ENCODE peak calls at places on chromosomes 5 and 9, in seven cellular contexts. One of them, this sample, is unnamed.

GRCh38 chr5:122195784-122196394 is 66.5 kb downstream of the ZNF474 start:
- DNase-seq in GM12878: no peak
- DNase-seq in H1: peak; percentile 51
- DNase-seq in SK-N-SH: peak; percentile 35
- DNase-seq in HepG2: peak; percentile 11
- DNase-seq in HCT116: peak; percentile 28
- DNase-seq in K562: peak; percentile 21
- DNase-seq in this sample: peak; percentile 43

GRCh38 chr5:126918624-126918957 is 111.8 kb downstream of the MARCHF3 start:
- DNase-seq in GM12878: no peak
- DNase-seq in H1: no peak
- DNase-seq in SK-N-SH: no peak
- DNase-seq in HepG2: no peak
- DNase-seq in HCT116: no peak
- DNase-seq in K562: no peak
- DNase-seq in this sample: no peak

GRCh38 chr5:102539598-102539997 is 40.8 kb upstream of the SLCO6A1 start:
- DNase-seq in GM12878: no peak
- DNase-seq in H1: no peak
- DNase-seq in SK-N-SH: no peak
- DNase-seq in HepG2: no peak
- DNase-seq in HCT116: no peak
- DNase-seq in K562: no peak
- DNase-seq in this sample: no peak

GRCh38 chr9:11257992-11258391 is 645.2 kb upstream of the PTPRD start:
- DNase-seq in GM12878: no peak
- DNase-seq in H1: no peak
- DNase-seq in SK-N-SH: no peak
- DNase-seq in HepG2: no peak
- DNase-seq in HCT116: no peak
- DNase-seq in K562: no peak
- DNase-seq in this sample: no peak

GRCh38 chr9:79583957-79584654 is 12.3 kb downstream of the TLE4 start:
- DNase-seq in GM12878: no peak
- DNase-seq in H1: no peak
- DNase-seq in SK-N-SH: no peak
- DNase-seq in HepG2: no peak
- DNase-seq in HCT116: no peak
- DNase-seq in K562: no peak
- DNase-seq in this sample: no peak

GRCh38 chr9:95574176-95574575 is 57.4 kb upstream of the PTCH1 start:
- DNase-seq in GM12878: no peak
- DNase-seq in H1: no peak
- DNase-seq in SK-N-SH: no peak
- DNase-seq in HepG2: no peak
- DNase-seq in HCT116: no peak
- DNase-seq in K562: no peak
- DNase-seq in this sample: no peak

GRCh38 chr9:20209421-20210340 is 412.6 kb downstream of the MLLT3 start:
- DNase-seq in GM12878: peak; percentile 2
- DNase-seq in H1: no peak
- DNase-seq in SK-N-SH: no peak
- DNase-seq in HepG2: no peak
- DNase-seq in HCT116: no peak
- DNase-seq in K562: no peak
- DNase-seq in this sample: no peak

GRCh38 chr5:55873234-55873633 is 22.1 kb downstream of the IL31RA start:
- DNase-seq in GM12878: no peak
- DNase-seq in H1: no peak
- DNase-seq in SK-N-SH: no peak
- DNase-seq in HepG2: no peak
- DNase-seq in HCT116: no peak
- DNase-seq in K562: no peak
- DNase-seq in this sample: no peak

GRCh38 chr9:89593776-89594427 is 10.9 kb upstream of the GADD45G start:
- DNase-seq in GM12878: no peak
- DNase-seq in H1: peak; percentile 87
- DNase-seq in SK-N-SH: no peak
- DNase-seq in HepG2: peak; percentile 47
- DNase-seq in HCT116: no peak
- DNase-seq in K562: peak; percentile 46
- DNase-seq in this sample: no peak

GRCh38 chr5:36744678-36745659 is 131.6 kb upstream of the NIPBL start:
- DNase-seq in GM12878: no peak
- DNase-seq in H1: peak; percentile 93
- DNase-seq in SK-N-SH: peak; percentile 83
- DNase-seq in HepG2: peak; percentile 54
- DNase-seq in HCT116: peak; percentile 76
- DNase-seq in K562: peak; percentile 61
- DNase-seq in this sample: peak; percentile 36

GRCh38 chr9:69385474-69386091 is 60.6 kb downstream of the ENTREP1 start:
- DNase-seq in GM12878: no peak
- DNase-seq in H1: no peak
- DNase-seq in SK-N-SH: no peak
- DNase-seq in HepG2: no peak
- DNase-seq in HCT116: no peak
- DNase-seq in K562: no peak
- DNase-seq in this sample: no peak

GRCh38 chr5:42595597-42595996 is 161.0 kb upstream of the CCDC152 start:
- DNase-seq in GM12878: no peak
- DNase-seq in H1: no peak
- DNase-seq in SK-N-SH: no peak
- DNase-seq in HepG2: no peak
- DNase-seq in HCT116: no peak
- DNase-seq in K562: no peak
- DNase-seq in this sample: no peak

GRCh38 chr5:137113161-137113560 is 386.0 kb downstream of the SPOCK1 start:
- DNase-seq in GM12878: no peak
- DNase-seq in H1: no peak
- DNase-seq in SK-N-SH: no peak
- DNase-seq in HepG2: no peak
- DNase-seq in HCT116: no peak
- DNase-seq in K562: no peak
- DNase-seq in this sample: no peak

GRCh38 chr9:18457498-18457897 is 16.5 kb upstream of the ADAMTSL1 start:
- DNase-seq in GM12878: no peak
- DNase-seq in H1: no peak
- DNase-seq in SK-N-SH: no peak
- DNase-seq in HepG2: no peak
- DNase-seq in HCT116: no peak
- DNase-seq in K562: no peak
- DNase-seq in this sample: no peak

GRCh38 chr9:88658311-88658822 is 123.4 kb downstream of the NXNL2 start:
- DNase-seq in GM12878: no peak
- DNase-seq in H1: no peak
- DNase-seq in SK-N-SH: no peak
- DNase-seq in HepG2: no peak
- DNase-seq in HCT116: no peak
- DNase-seq in K562: no peak
- DNase-seq in this sample: no peak

GRCh38 chr5:61132559-61132958 is 29.7 kb downstream of the SMIM15 start:
- DNase-seq in GM12878: no peak
- DNase-seq in H1: no peak
- DNase-seq in SK-N-SH: no peak
- DNase-seq in HepG2: no peak
- DNase-seq in HCT116: no peak
- DNase-seq in K562: no peak
- DNase-seq in this sample: no peak
- TF ChIP-seq CTCF in GM12878: no peak
- TF ChIP-seq CTCF in H1: peak; percentile 15
- TF ChIP-seq CTCF in SK-N-SH: no peak
- TF ChIP-seq CTCF in HepG2: no peak
- TF ChIP-seq CTCF in HCT116: no peak
- TF ChIP-seq CTCF in K562: no peak
- TF ChIP-seq CTCF in this sample: no peak

GRCh38 chr5:64788156-64788555 is 19.4 kb downstream of the CWC27 start:
- DNase-seq in GM12878: no peak
- DNase-seq in H1: no peak
- DNase-seq in SK-N-SH: no peak
- DNase-seq in HepG2: no peak
- DNase-seq in HCT116: no peak
- DNase-seq in K562: no peak
- DNase-seq in this sample: no peak

GRCh38 chr5:64794053-64794770 is 25.5 kb downstream of the CWC27 start:
- DNase-seq in GM12878: no peak
- DNase-seq in H1: no peak
- DNase-seq in SK-N-SH: no peak
- DNase-seq in HepG2: no peak
- DNase-seq in HCT116: no peak
- DNase-seq in K562: no peak
- DNase-seq in this sample: no peak

GRCh38 chr5:64792474-64792873 is 23.7 kb downstream of the CWC27 start:
- DNase-seq in GM12878: no peak
- DNase-seq in H1: no peak
- DNase-seq in SK-N-SH: no peak
- DNase-seq in HepG2: peak; percentile 47
- DNase-seq in HCT116: no peak
- DNase-seq in K562: no peak
- DNase-seq in this sample: no peak

GRCh38 chr5:64789457-64789856 is 20.7 kb downstream of the CWC27 start:
- DNase-seq in GM12878: no peak
- DNase-seq in H1: no peak
- DNase-seq in SK-N-SH: no peak
- DNase-seq in HepG2: no peak
- DNase-seq in HCT116: no peak
- DNase-seq in K562: no peak
- DNase-seq in this sample: no peak

DNA sequence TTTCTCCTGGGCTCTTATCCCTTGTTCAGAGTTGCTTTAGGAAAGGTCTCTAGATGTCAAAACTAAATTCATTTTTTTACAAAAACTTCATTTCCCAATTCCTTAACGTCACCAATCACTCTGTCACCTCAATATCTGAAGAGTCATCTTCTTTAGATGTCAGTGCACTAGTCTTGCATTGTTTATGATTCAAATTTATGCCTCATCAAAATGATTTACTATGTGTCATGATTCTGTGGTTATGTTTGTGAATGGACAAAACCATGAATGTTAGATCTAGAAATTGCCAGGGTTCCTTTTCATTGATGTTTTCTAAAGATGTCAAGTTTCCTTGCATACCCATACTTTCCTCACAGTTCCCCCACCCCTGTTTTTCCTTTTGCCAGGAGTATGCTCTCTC is 21.5 kb downstream of the CWC27 start:
- DNase-seq in GM12878: no peak
- DNase-seq in H1: no peak
- DNase-seq in SK-N-SH: no peak
- DNase-seq in HepG2: no peak
- DNase-seq in HCT116: no peak
- DNase-seq in K562: no peak
- DNase-seq in this sample: no peak
- TF ChIP-seq SIN3A in GM12878: no peak
- TF ChIP-seq SIN3A in H1: no peak
- TF ChIP-seq SIN3A in SK-N-SH: no peak
- TF ChIP-seq SIN3A in HepG2: no peak
- TF ChIP-seq SIN3A in HCT116: no peak
- TF ChIP-seq SIN3A in K562: no peak
- TF ChIP-seq SIN3A in this sample: no peak

GRCh38 chr9:129923589-129923988 is 88.3 kb downstream of the USP20 start:
- DNase-seq in GM12878: no peak
- DNase-seq in H1: no peak
- DNase-seq in SK-N-SH: no peak
- DNase-seq in HepG2: no peak
- DNase-seq in HCT116: no peak
- DNase-seq in K562: no peak
- DNase-seq in this sample: no peak
- TF ChIP-seq CTCF in GM12878: no peak
- TF ChIP-seq CTCF in H1: no peak
- TF ChIP-seq CTCF in SK-N-SH: no peak
- TF ChIP-seq CTCF in HepG2: no peak
- TF ChIP-seq CTCF in HCT116: no peak
- TF ChIP-seq CTCF in K562: no peak
- TF ChIP-seq CTCF in this sample: no peak

DNA sequence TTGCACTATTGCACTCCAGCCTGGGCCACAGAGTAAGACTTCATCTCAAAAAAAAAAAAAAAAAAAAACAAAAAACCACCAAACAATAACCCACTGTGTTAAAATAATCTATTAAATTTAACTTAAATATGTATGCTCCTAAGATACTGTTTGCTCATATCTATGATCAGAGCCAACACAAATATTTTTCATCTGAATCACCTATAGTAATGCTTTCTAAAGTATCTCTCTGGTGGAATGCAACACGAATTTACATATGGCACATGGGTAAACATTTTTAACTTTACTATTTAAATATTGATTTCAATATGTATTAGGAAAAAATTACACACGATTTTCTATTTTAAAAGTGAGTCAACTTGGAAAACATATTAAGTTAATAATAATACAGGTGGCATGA is 196.4 kb downstream of the RFX3 start:
- DNase-seq in GM12878: no peak
- DNase-seq in H1: no peak
- DNase-seq in SK-N-SH: no peak
- DNase-seq in HepG2: no peak
- DNase-seq in HCT116: no peak
- DNase-seq in K562: no peak
- DNase-seq in this sample: no peak
- TF ChIP-seq SIN3A in GM12878: no peak
- TF ChIP-seq SIN3A in H1: no peak
- TF ChIP-seq SIN3A in SK-N-SH: no peak
- TF ChIP-seq SIN3A in HepG2: no peak
- TF ChIP-seq SIN3A in HCT116: no peak
- TF ChIP-seq SIN3A in K562: no peak
- TF ChIP-seq SIN3A in this sample: no peak

DNA sequence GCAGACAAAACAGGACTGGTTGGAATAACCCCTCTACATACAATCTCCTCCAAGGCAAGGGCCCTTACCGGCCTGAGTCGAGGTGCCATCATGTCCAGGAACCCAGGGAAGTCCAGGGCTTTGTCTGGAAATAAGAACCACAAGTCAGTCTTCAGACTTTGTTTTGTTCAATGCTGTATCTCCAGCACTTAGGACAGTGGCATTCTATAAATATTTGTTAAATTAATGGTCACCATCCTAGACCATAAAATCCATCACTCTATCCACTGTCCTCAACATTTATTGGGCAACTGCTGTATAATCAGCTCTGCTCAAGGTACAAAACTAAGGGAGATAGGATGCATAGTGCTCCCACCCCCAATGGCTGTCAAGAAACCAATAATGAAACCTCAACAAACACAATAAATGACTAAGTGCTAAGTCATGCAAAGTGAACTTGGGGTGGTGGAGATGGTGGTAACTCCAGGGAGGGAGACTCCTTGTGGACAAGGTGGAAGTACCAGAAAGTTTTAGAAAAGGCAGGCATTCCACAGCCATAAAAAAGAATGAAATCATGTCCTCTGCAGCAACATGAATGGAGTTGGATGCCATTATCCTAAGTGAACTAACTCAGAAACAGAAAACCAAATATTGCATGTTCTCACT is 5.0 kb downstream of the RELL2 start:
- DNase-seq in GM12878: no peak
- DNase-seq in H1: no peak
- DNase-seq in SK-N-SH: no peak
- DNase-seq in HepG2: no peak
- DNase-seq in HCT116: no peak
- DNase-seq in K562: peak; percentile 56
- DNase-seq in this sample: no peak
- TF ChIP-seq CTCF in GM12878: no peak
- TF ChIP-seq CTCF in H1: peak; percentile 14
- TF ChIP-seq CTCF in SK-N-SH: peak; percentile 43
- TF ChIP-seq CTCF in HepG2: no peak
- TF ChIP-seq CTCF in HCT116: no peak
- TF ChIP-seq CTCF in K562: peak; percentile 49
- TF ChIP-seq CTCF in this sample: peak; percentile 54